ENCODE peak calls at places on chromosomes 3 and 15, in ten cellular contexts. J, T, B, C, H, A, V, O, S and F are unnamed samples.

GRCh38 chr3:189236352-189236751 is 64.6 kb downstream of the TPRG1 start:
- DNase-seq in J (no peak), T (no peak), B (no peak), C (no peak), H (no peak), A (no peak), V (no peak), O (no peak), S (no peak), F (no peak)

GRCh38 chr3:196837819-196838420 is 29.8 kb upstream of the SENP5 start:
- DNase-seq in J (peak; percentile 69), T (peak; percentile 24), B (peak; percentile 77), C (peak; percentile 72), H (no peak), A (peak; percentile 58), V (peak; percentile 50), O (peak; percentile 74), S (peak; percentile 82), F (peak; percentile 52)

GRCh38 chr15:101613130-101614000 is 38.8 kb downstream of the TM2D3 start:
- DNase-seq in J (peak; percentile 31), T (no peak), B (peak; percentile 89), C (no peak), H (peak; percentile 74), A (peak; percentile 87), V (peak; percentile 90), O (no peak), S (no peak), F (peak; percentile 26)

GRCh38 chr3:87575538-87575937 is 299.2 kb upstream of the POU1F1 start:
- DNase-seq in J (no peak), T (no peak), B (no peak), C (no peak), H (no peak), A (no peak), V (no peak), O (no peak), S (no peak), F (no peak)

GRCh38 chr15:74514039-74514438 is 27.0 kb upstream of the ARID3B start:
- DNase-seq in J (no peak), T (no peak), B (no peak), C (no peak), H (no peak), A (no peak), V (no peak), O (no peak), S (no peak), F (no peak)

GRCh38 chr15:101433396-101433795 is 56.1 kb downstream of the PCSK6 start:
- DNase-seq in J (no peak), T (no peak), B (no peak), C (no peak), H (peak; percentile 46), A (no peak), V (no peak), O (no peak), S (no peak), F (no peak)

GRCh38 chr3:65714138-65714537 is 324.6 kb downstream of the MAGI1 start:
- DNase-seq in J (peak; percentile 21), T (peak; percentile 20), B (peak; percentile 69), C (no peak), H (peak; percentile 59), A (no peak), V (peak; percentile 16), O (no peak), S (no peak), F (no peak)

GRCh38 chr3:112738366-112738765 is 97.4 kb upstream of the CCDC80 start:
- DNase-seq in J (no peak), T (no peak), B (no peak), C (no peak), H (no peak), A (no peak), V (no peak), O (no peak), S (no peak), F (no peak)

GRCh38 chr3:14907043-14907966 is 40.1 kb upstream of the NR2C2 start:
- DNase-seq in J (no peak), T (no peak), B (peak; percentile 63), C (no peak), H (no peak), A (peak; percentile 31), V (peak; percentile 52), O (no peak), S (peak; percentile 6), F (no peak)

GRCh38 chr3:119912220-119912619 is 130.3 kb downstream of the NR1I2 start:
- DNase-seq in J (no peak), T (no peak), B (no peak), C (no peak), H (no peak), A (no peak), V (no peak), O (no peak), S (no peak), F (no peak)

GRCh38 chr3:111714305-111714704 is 119.2 kb upstream of the ZBED2 start:
- DNase-seq in J (no peak), T (no peak), B (no peak), C (no peak), H (no peak), A (no peak), V (no peak), O (no peak), S (no peak), F (no peak)

DNA sequence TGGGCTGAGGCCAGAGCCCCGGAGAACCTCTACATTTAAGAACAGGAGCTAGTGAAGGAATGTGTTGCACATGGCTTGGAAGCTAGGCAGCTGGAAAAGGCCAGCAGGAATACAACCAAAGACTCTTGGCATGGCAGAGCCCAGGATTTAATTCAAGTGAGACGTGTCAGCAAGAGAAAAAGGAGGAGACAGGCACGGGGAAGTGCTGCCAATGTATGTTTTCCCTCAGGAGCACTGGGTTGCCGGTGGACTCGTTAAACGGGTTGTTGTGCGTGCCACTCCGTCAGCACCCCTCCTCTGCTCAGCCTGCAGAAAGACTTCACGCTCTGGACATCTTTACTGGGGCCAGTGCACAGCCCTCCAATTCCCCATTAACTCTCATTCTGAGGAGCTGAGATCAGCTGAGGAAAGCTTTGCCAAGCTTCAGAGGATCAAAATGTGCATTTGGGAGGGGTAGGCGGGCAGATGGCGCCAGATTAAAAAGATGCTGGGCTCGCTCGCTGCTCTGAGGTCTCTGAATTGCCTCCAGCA is 103.7 kb downstream of the PDZRN3 start:
- DNase-seq in J (peak; percentile 66), T (no peak), B (peak; percentile 90), C (no peak), H (no peak), A (no peak), V (peak; percentile 44), O (no peak), S (no peak), F (no peak)
- H3K27ac ChIP-seq in J (peak overlapping the region; percentile 40), T (peak overlapping the region; percentile 58), B (peak overlapping the region; percentile 78), C (no peak overlapping the region), H (peak overlapping the region; percentile 73), A (peak overlapping the region; percentile 32), V (peak overlapping the region; percentile 72), O (no peak overlapping the region), S (no peak overlapping the region), F (no peak overlapping the region)

DNA sequence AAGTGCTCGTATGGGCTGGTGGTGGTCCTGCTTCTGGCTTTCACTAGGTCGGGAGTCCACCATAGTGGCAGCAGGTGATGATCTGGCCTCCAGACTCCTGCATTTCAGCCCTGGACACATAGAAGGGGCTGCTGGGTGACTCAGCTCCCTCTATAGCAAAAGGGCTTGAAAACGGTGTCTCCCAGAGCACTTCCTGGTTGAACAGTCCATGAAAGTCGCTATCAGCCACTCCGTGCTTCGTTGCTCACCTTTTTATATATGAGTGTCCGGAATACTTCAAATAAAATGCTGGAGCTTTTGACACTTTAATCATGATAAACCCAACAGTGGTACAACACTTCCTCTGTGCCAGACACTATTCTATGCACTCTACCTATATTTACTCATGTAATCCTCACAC is 213.2 kb downstream of the PDZRN3 start:
- DNase-seq in J (no peak), T (no peak), B (no peak), C (no peak), H (no peak), A (no peak), V (no peak), O (no peak), S (no peak), F (no peak)
- H3K27ac ChIP-seq in J (no peak overlapping the region), T (no peak overlapping the region), B (no peak overlapping the region), C (no peak overlapping the region), H (no peak overlapping the region), A (no peak overlapping the region), V (no peak overlapping the region), O (no peak overlapping the region), S (no peak overlapping the region), F (no peak overlapping the region)

GRCh38 chr3:123765475-123766166 is 118.5 kb downstream of the MYLK start:
- DNase-seq in J (peak; percentile 65), T (no peak), B (no peak), C (no peak), H (no peak), A (no peak), V (no peak), O (no peak), S (no peak), F (no peak)
- H3K27ac ChIP-seq in J (no peak overlapping the region), T (no peak overlapping the region), B (peak overlapping the region; percentile 79), C (no peak overlapping the region), H (no peak overlapping the region), A (no peak overlapping the region), V (no peak overlapping the region), O (no peak overlapping the region), S (no peak overlapping the region), F (no peak overlapping the region)

GRCh38 chr15:80875568-80875967 is 96.4 kb downstream of the CEMIP start:
- DNase-seq in J (no peak), T (no peak), B (no peak), C (no peak), H (peak; percentile 77), A (peak; percentile 58), V (peak; percentile 43), O (no peak), S (no peak), F (no peak)

GRCh38 chr15:80876034-80876433 is 96.9 kb downstream of the CEMIP start:
- DNase-seq in J (no peak), T (no peak), B (no peak), C (no peak), H (no peak), A (peak; percentile 29), V (peak; percentile 40), O (no peak), S (no peak), F (no peak)

GRCh38 chr15:80880086-80880485 is 100.9 kb downstream of the CEMIP start:
- DNase-seq in J (no peak), T (no peak), B (no peak), C (no peak), H (no peak), A (no peak), V (no peak), O (no peak), S (no peak), F (no peak)

GRCh38 chr15:80878867-80879250 is 99.7 kb downstream of the CEMIP start:
- DNase-seq in J (no peak), T (no peak), B (no peak), C (no peak), H (no peak), A (no peak), V (no peak), O (no peak), S (no peak), F (no peak)

DNA sequence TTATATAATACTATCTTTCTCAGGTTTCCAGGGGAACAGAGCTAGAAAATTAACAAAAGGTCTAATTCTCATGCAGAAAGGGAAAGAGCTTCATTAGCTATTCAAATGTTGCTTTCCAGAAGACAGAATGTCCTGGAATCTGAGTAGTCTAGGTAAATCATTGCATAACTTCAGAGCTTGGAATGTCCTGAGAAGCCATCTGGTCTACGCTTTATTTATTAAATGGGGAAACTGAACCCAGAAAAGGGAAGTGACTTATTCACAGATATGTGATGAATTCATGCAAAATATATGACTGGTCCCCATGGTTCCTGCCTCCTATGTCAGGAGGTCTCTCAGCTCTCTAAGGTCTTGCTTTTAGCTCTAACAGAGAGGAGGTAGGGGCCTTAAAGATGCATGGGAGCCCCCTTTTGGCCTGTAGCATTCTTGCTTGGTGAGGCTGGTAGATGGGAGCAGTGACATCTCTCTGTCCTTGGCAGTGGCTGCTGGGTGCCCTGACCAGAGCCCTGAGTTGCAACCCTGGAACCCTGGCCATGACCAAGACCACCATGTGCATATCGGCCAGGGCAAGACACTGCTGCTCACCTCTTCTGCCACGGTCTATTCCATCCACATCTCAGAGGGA is 99.2 kb downstream of the CEMIP start:
- DNase-seq in J (no peak), T (no peak), B (no peak), C (no peak), H (no peak), A (no peak), V (no peak), O (no peak), S (no peak), F (no peak)
- H3K27ac ChIP-seq in J (no peak overlapping the region), T (no peak overlapping the region), B (no peak overlapping the region), C (no peak overlapping the region), H (no peak overlapping the region), A (no peak overlapping the region), V (no peak overlapping the region), O (no peak overlapping the region), S (no peak overlapping the region), F (no peak overlapping the region)